ENCODE peak calls at places on chromosomes 1 and 21, in six cellular contexts. I, M, F, N, Y and C are unnamed samples.

GRCh38 chr1:191495040-191495439 is 663.2 kb upstream of the RGS18 start:
- DNase-seq in I (no peak), M (no peak), F (no peak), N (no peak), Y (no peak), C (no peak)

GRCh38 chr1:102002057-102002456 is 5.3 kb upstream of the OLFM3 start:
- DNase-seq in I (no peak), M (no peak), F (no peak), N (no peak), Y (no peak), C (no peak)

GRCh38 chr1:30242722-30243465 is 480.5 kb downstream of the MATN1 start:
- DNase-seq in I (peak), M (no peak), F (no peak), N (no peak), Y (no peak), C (no peak)

GRCh38 chr1:10745886-10746455 is 50.5 kb downstream of the CASZ1 start:
- DNase-seq in I (no peak), M (no peak), F (no peak), N (no peak), Y (no peak), C (no peak)

GRCh38 chr1:107965112-107965991 is at the start of gene VAV3:
- DNase-seq in I (peak), M (peak), F (no peak), N (peak), Y (peak), C (peak)

GRCh38 chr1:64140596-64140995 is 62.8 kb upstream of the UBE2U start:
- DNase-seq in I (no peak), M (no peak), F (no peak), N (no peak), Y (no peak), C (no peak)

GRCh38 chr1:97353094-97353493 is 567.7 kb downstream of the DPYD start:
- DNase-seq in I (no peak), M (no peak), F (no peak), N (no peak), Y (peak), C (no peak)

GRCh38 chr1:232596666-232597303 is 33.1 kb downstream of the SIPA1L2 start:
- DNase-seq in I (no peak), M (no peak), F (no peak), N (no peak), Y (no peak), C (no peak)

GRCh38 chr1:157043685-157044084 is 1.9 kb downstream of the ARHGEF11 start:
- DNase-seq in I (no peak), M (no peak), F (no peak), N (no peak), Y (no peak), C (no peak)

GRCh38 chr1:212186427-212187207 is 98.6 kb upstream of the PPP2R5A start:
- DNase-seq in I (no peak), M (no peak), F (no peak), N (no peak), Y (no peak), C (no peak)

GRCh38 chr1:163046071-163046470 is 23.1 kb upstream of the RGS4 start:
- DNase-seq in I (no peak), M (no peak), F (no peak), N (no peak), Y (no peak), C (peak)

GRCh38 chr1:225877570-225877969 is 4.6 kb downstream of the TMEM63A start:
- DNase-seq in I (peak), M (no peak), F (no peak), N (peak), Y (peak), C (peak)

GRCh38 chr21:38853421-38853919 is 47.7 kb downstream of the ETS2 start:
- DNase-seq in I (peak), M (no peak), F (no peak), N (peak), Y (no peak), C (peak)

GRCh38 chr21:41482321-41482720 is 25.6 kb downstream of the TMPRSS2 start:
- DNase-seq in I (no peak), M (no peak), F (no peak), N (no peak), Y (no peak), C (peak)

GRCh38 chr1:3347257-3348020 is 107.0 kb upstream of the ARHGEF16 start:
- DNase-seq in I (no peak), M (no peak), F (no peak), N (peak), Y (no peak), C (no peak)